ENCODE peak calls at places on chromosome 12, in six cellular contexts. One of them, this sample, is unnamed. For H3K36me3, the result is how much of the 10 kb centered on the place peaks cover.

GRCh38 chr12:111741235-111741812 is 25.4 kb upstream of the ALDH2 start:
- DNase-seq in psoas muscle: no peak
- DNase-seq in endodermal cell: no peak
- DNase-seq in heart right ventricle: no peak
- DNase-seq in IMR-90: peak
- DNase-seq in left lung: no peak
- DNase-seq in this sample: no peak

GRCh38 chr12:131583085-131583712 is 127.7 kb upstream of the SFSWAP start:
- DNase-seq in IMR-90: no peak
- DNase-seq in psoas muscle: no peak
- DNase-seq in endodermal cell: no peak
- DNase-seq in left lung: no peak
- DNase-seq in heart right ventricle: no peak
- DNase-seq in this sample: no peak

GRCh38 chr12:24360057-24360456 is 410.6 kb upstream of the SOX5 start:
- DNase-seq in IMR-90: peak
- DNase-seq in left lung: no peak
- DNase-seq in psoas muscle: no peak
- DNase-seq in heart right ventricle: no peak
- DNase-seq in endodermal cell: no peak
- DNase-seq in this sample: no peak

GRCh38 chr12:55072093-55072492 is 52.3 kb downstream of the NEUROD4 start:
- DNase-seq in heart right ventricle: peak
- DNase-seq in endodermal cell: peak
- DNase-seq in left lung: peak
- DNase-seq in psoas muscle: peak
- DNase-seq in IMR-90: no peak
- DNase-seq in this sample: peak

GRCh38 chr12:127723236-127723635 is 543.7 kb upstream of the TMEM132C start:
- DNase-seq in psoas muscle: no peak
- DNase-seq in endodermal cell: no peak
- DNase-seq in IMR-90: no peak
- DNase-seq in heart right ventricle: no peak
- DNase-seq in left lung: no peak
- DNase-seq in this sample: no peak

GRCh38 chr12:131592972-131593371 is 117.9 kb upstream of the SFSWAP start:
- DNase-seq in left lung: no peak
- DNase-seq in IMR-90: no peak
- DNase-seq in endodermal cell: no peak
- DNase-seq in psoas muscle: no peak
- DNase-seq in heart right ventricle: no peak
- DNase-seq in this sample: no peak

GRCh38 chr12:93514853-93515252 is 47.5 kb downstream of the MRPL42 start:
- DNase-seq in left lung: no peak
- DNase-seq in psoas muscle: no peak
- DNase-seq in endodermal cell: no peak
- DNase-seq in IMR-90: peak
- DNase-seq in heart right ventricle: no peak
- DNase-seq in this sample: peak

GRCh38 chr12:110809149-110809548 is 37.6 kb upstream of the CCDC63 start:
- DNase-seq in psoas muscle: no peak
- DNase-seq in IMR-90: no peak
- DNase-seq in heart right ventricle: no peak
- DNase-seq in endodermal cell: no peak
- DNase-seq in left lung: no peak
- DNase-seq in this sample: no peak

GRCh38 chr12:12474931-12475485 is 87.7 kb downstream of the DUSP16 start:
- DNase-seq in IMR-90: peak
- DNase-seq in endodermal cell: no peak
- DNase-seq in psoas muscle: no peak
- DNase-seq in left lung: no peak
- DNase-seq in heart right ventricle: no peak
- DNase-seq in this sample: peak

GRCh38 chr12:64229240-64229639 is 7.1 kb upstream of the KICS2 start:
- DNase-seq in endodermal cell: peak
- DNase-seq in heart right ventricle: no peak
- DNase-seq in IMR-90: no peak
- DNase-seq in psoas muscle: no peak
- DNase-seq in left lung: no peak
- DNase-seq in this sample: no peak

GRCh38 chr12:94053676-94054075 is 94.7 kb upstream of the PLXNC1 start:
- DNase-seq in heart right ventricle: no peak
- DNase-seq in endodermal cell: no peak
- DNase-seq in psoas muscle: no peak
- DNase-seq in IMR-90: no peak
- DNase-seq in left lung: no peak
- DNase-seq in this sample: no peak

GRCh38 chr12:14629832-14630688 is 62.4 kb upstream of the PLBD1 start:
- DNase-seq in left lung: peak
- DNase-seq in endodermal cell: peak
- DNase-seq in psoas muscle: peak
- DNase-seq in heart right ventricle: peak
- DNase-seq in IMR-90: peak
- DNase-seq in this sample: peak

GRCh38 chr12:106070611-106071010 is 68.1 kb downstream of the NUAK1 start:
- DNase-seq in psoas muscle: no peak
- DNase-seq in left lung: no peak
- DNase-seq in heart right ventricle: no peak
- DNase-seq in IMR-90: no peak
- DNase-seq in endodermal cell: peak
- DNase-seq in this sample: no peak

GRCh38 chr12:118098456-118098855 is 5.4 kb downstream of the VSIG10 start:
- DNase-seq in IMR-90: no peak
- DNase-seq in endodermal cell: peak
- DNase-seq in left lung: no peak
- DNase-seq in heart right ventricle: no peak
- DNase-seq in psoas muscle: no peak
- DNase-seq in this sample: no peak

DNA sequence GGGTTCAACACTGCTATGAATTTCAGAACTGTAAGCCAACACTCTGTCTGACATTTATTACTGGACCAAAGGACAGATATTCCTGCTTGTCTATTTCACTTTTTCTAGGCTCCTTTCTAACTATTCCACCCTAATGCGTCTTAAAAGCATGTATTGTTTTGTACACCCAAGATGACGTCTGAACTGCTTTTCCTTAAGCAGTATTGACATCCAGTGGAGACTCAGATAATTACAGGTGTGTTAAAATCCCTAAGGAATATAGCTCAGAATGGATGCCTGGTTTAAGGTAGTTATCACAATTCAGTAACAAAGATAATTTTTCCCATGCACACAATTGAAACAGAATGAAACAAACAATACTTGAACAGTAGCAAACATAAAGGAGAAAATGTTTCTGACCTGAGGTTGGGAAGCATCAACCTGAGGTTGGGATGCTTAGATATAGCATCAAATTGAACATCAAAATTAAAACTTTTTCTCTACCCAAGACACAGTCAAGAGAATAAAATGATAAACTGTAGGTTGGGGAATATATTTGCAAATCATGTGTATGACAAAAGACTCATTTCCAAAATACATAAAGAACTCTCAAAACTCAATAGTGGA is 93.7 kb upstream of the PTPRR start:
- DNase-seq in left lung: no peak
- DNase-seq in IMR-90: peak
- DNase-seq in endodermal cell: no peak
- DNase-seq in psoas muscle: no peak
- DNase-seq in heart right ventricle: no peak
- DNase-seq in this sample: peak
- TF ChIP-seq CTCF in left lung: peak
- TF ChIP-seq CTCF in IMR-90: peak
- TF ChIP-seq CTCF in endodermal cell: peak
- TF ChIP-seq CTCF in psoas muscle: peak
- TF ChIP-seq CTCF in heart right ventricle: peak
- TF ChIP-seq CTCF in this sample: peak

GRCh38 chr12:114684098-114684869 is at the start of gene TBX3:
- DNase-seq in left lung: peak
- DNase-seq in IMR-90: peak
- DNase-seq in endodermal cell: peak
- DNase-seq in heart right ventricle: peak
- DNase-seq in psoas muscle: peak
- DNase-seq in this sample: peak

GRCh38 chr12:114685320-114685781 is 1.4 kb upstream of the TBX3 start:
- DNase-seq in psoas muscle: no peak
- DNase-seq in IMR-90: no peak
- DNase-seq in heart right ventricle: no peak
- DNase-seq in left lung: no peak
- DNase-seq in endodermal cell: peak
- DNase-seq in this sample: no peak

GRCh38 chr12:114683709-114684097 is 272 bp downstream of the TBX3 start:
- DNase-seq in endodermal cell: no peak
- DNase-seq in psoas muscle: no peak
- DNase-seq in left lung: no peak
- DNase-seq in heart right ventricle: no peak
- DNase-seq in IMR-90: no peak
- DNase-seq in this sample: no peak

GRCh38 chr12:114685869-114686268 is 1.9 kb upstream of the TBX3 start:
- DNase-seq in endodermal cell: peak
- DNase-seq in heart right ventricle: no peak
- DNase-seq in psoas muscle: no peak
- DNase-seq in IMR-90: peak
- DNase-seq in left lung: no peak
- DNase-seq in this sample: no peak

GRCh38 chr12:114684870-114685273 is 897 bp upstream of the TBX3 start:
- DNase-seq in endodermal cell: no peak
- DNase-seq in heart right ventricle: no peak
- DNase-seq in IMR-90: no peak
- DNase-seq in left lung: no peak
- DNase-seq in psoas muscle: no peak
- DNase-seq in this sample: no peak
- H3K4me3 ChIP-seq in endodermal cell: peak
- H3K4me3 ChIP-seq in heart right ventricle: peak
- H3K4me3 ChIP-seq in IMR-90: peak
- H3K4me3 ChIP-seq in left lung: peak
- H3K4me3 ChIP-seq in psoas muscle: peak
- H3K4me3 ChIP-seq in this sample: peak

GRCh38 chr12:19709889-19710288 is 270.6 kb downstream of the AEBP2 start:
- DNase-seq in psoas muscle: no peak
- DNase-seq in IMR-90: peak
- DNase-seq in endodermal cell: no peak
- DNase-seq in heart right ventricle: no peak
- DNase-seq in left lung: peak
- DNase-seq in this sample: no peak

GRCh38 chr12:19706936-19707335 is 267.6 kb downstream of the AEBP2 start:
- DNase-seq in psoas muscle: no peak
- DNase-seq in left lung: no peak
- DNase-seq in heart right ventricle: no peak
- DNase-seq in IMR-90: peak
- DNase-seq in endodermal cell: no peak
- DNase-seq in this sample: no peak

GRCh38 chr12:19704966-19705365 is 265.7 kb downstream of the AEBP2 start:
- DNase-seq in endodermal cell: no peak
- DNase-seq in left lung: no peak
- DNase-seq in heart right ventricle: no peak
- DNase-seq in psoas muscle: no peak
- DNase-seq in IMR-90: no peak
- DNase-seq in this sample: no peak

GRCh38 chr12:19710811-19711793 is 271.8 kb downstream of the AEBP2 start:
- DNase-seq in heart right ventricle: no peak
- DNase-seq in IMR-90: no peak
- DNase-seq in psoas muscle: no peak
- DNase-seq in left lung: no peak
- DNase-seq in endodermal cell: peak
- DNase-seq in this sample: no peak

DNA sequence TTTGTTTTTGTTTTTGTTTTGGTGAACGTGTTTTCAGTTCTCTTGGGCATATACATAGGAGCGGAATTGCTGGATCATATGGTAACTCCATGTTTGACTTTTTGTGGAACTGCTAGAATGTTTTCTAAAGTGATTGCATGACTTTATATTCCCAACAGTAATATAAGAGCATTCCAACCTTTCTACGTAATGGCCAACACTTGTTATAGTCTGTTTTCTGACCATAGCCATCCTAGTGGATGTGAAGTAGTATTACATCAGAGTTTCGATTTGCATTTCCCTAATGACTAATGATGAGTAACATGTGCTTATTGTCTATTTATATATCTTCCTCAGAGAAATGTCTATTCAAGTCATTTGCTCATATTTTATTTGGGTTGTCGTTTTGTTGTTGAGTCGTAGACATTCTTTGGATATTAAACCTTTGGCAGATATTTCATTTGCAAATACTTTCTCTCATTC is 268.7 kb downstream of the AEBP2 start:
- DNase-seq in heart right ventricle: no peak
- DNase-seq in left lung: no peak
- DNase-seq in IMR-90: peak
- DNase-seq in psoas muscle: no peak
- DNase-seq in endodermal cell: no peak
- DNase-seq in this sample: peak
- H3K36me3 ChIP-seq in heart right ventricle: under half
- H3K36me3 ChIP-seq in left lung: under half
- H3K36me3 ChIP-seq in IMR-90: under half
- H3K36me3 ChIP-seq in psoas muscle: under half
- H3K36me3 ChIP-seq in endodermal cell: under half
- H3K36me3 ChIP-seq in this sample: under half

GRCh38 chr12:122121341-122122192 is 43.0 kb downstream of the MLXIP start:
- DNase-seq in left lung: no peak
- DNase-seq in endodermal cell: peak
- DNase-seq in psoas muscle: no peak
- DNase-seq in IMR-90: no peak
- DNase-seq in heart right ventricle: no peak
- DNase-seq in this sample: no peak
- TF ChIP-seq CTCF in left lung: no peak
- TF ChIP-seq CTCF in endodermal cell: no peak
- TF ChIP-seq CTCF in psoas muscle: no peak
- TF ChIP-seq CTCF in IMR-90: no peak
- TF ChIP-seq CTCF in heart right ventricle: no peak
- TF ChIP-seq CTCF in this sample: no peak

This sample was measured in bronchial epithelial cell.